ENCODE peak calls at places on chromosomes 4 and X, in ten cellular contexts. A is adrenal gland, H is psoas muscle, R is Peyer's patch, E is dorsolateral prefrontal cortex, B is right lobe of liver, C is PC-3, G is left lung, P is colonic mucosa, J is lower lobe of right lung. Z is an unnamed sample.

GRCh38 chr4:38365261-38365660 is 298.7 kb upstream of the KLF3 start:
- DNase-seq in A (no peak), C (no peak), H (no peak), B (no peak), E (no peak), G (no peak), R (no peak), P (no peak), J (no peak), Z (no peak)

GRCh38 chr4:152255437-152255836 is 280.5 kb downstream of the FBXW7 start:
- DNase-seq in C (peak; percentile 51), B (no peak), A (no peak), J (no peak), G (no peak), P (no peak), H (no peak), R (peak; percentile 20), E (no peak), Z (peak; percentile 63)

GRCh38 chr4:10018818-10019438 is 2.4 kb downstream of the SLC2A9 start:
- DNase-seq in C (peak; percentile 88), J (peak; percentile 98), B (peak; percentile 91), A (peak; percentile 99), E (peak; percentile 93), P (peak; percentile 96), H (peak; percentile 98), R (peak; percentile 87), G (peak; percentile 99), Z (peak; percentile 90)

GRCh38 chr4:30600246-30600645 is 119.9 kb upstream of the PCDH7 start:
- DNase-seq in A (no peak), B (no peak), C (peak; percentile 6), R (no peak), G (no peak), E (no peak), H (no peak), J (no peak), P (no peak), Z (no peak)

GRCh38 chrX:110373310-110373709 is 14.7 kb downstream of the RTL9 start:
- DNase-seq in G (no peak), B (no peak), A (no peak), H (no peak), J (no peak), C (no peak), P (no peak), E (no peak), R (no peak), Z (no peak)

GRCh38 chrX:153669174-153669890 is 4.3 kb downstream of the PNCK start:
- DNase-seq in P (no peak), G (peak; percentile 76), B (no peak), A (peak; percentile 20), H (no peak), R (peak; percentile 19), C (peak; percentile 22), J (no peak), E (no peak), Z (peak; percentile 32)

GRCh38 chr4:6422105-6422504 is 50.3 kb downstream of the PPP2R2C start:
- DNase-seq in R (no peak), C (no peak), A (no peak), H (no peak), B (no peak), E (no peak), J (no peak), G (peak; percentile 70), P (no peak), Z (no peak)

GRCh38 chrX:118770133-118770760 is 42.8 kb downstream of the IL13RA1 start:
- DNase-seq in E (no peak), H (no peak), P (no peak), G (peak; percentile 24), C (no peak), B (no peak), R (no peak), J (no peak), A (no peak), Z (no peak)

GRCh38 chr4:101081695-101082369 is 265.5 kb downstream of the PPP3CA start:
- DNase-seq in G (no peak), B (peak; percentile 51), A (no peak), C (no peak), P (no peak), R (no peak), J (no peak), E (no peak), H (no peak), Z (no peak)

GRCh38 chr4:24850669-24851068 is 55.3 kb downstream of the SOD3 start:
- DNase-seq in R (no peak), B (no peak), H (no peak), C (peak; percentile 77), P (no peak), J (no peak), E (no peak), G (no peak), A (no peak), Z (no peak)

GRCh38 chrX:86348669-86349068 is 200.4 kb downstream of the DACH2 start:
- DNase-seq in E (no peak), R (no peak), P (no peak), H (no peak), J (no peak), A (no peak), B (no peak), C (no peak), G (no peak), Z (no peak)

GRCh38 chr4:37758226-37758625 is 68.3 kb upstream of the PGM2 start:
- DNase-seq in J (no peak), C (no peak), P (no peak), B (peak; percentile 52), E (no peak), A (no peak), R (no peak), G (no peak), H (no peak), Z (no peak)

GRCh38 chr4:3213661-3214250 is 35.2 kb upstream of the MSANTD1 start:
- DNase-seq in B (no peak), P (no peak), J (peak; percentile 5), A (no peak), H (peak; percentile 39), E (no peak), R (no peak), C (no peak), G (peak; percentile 36), Z (no peak)

DNA sequence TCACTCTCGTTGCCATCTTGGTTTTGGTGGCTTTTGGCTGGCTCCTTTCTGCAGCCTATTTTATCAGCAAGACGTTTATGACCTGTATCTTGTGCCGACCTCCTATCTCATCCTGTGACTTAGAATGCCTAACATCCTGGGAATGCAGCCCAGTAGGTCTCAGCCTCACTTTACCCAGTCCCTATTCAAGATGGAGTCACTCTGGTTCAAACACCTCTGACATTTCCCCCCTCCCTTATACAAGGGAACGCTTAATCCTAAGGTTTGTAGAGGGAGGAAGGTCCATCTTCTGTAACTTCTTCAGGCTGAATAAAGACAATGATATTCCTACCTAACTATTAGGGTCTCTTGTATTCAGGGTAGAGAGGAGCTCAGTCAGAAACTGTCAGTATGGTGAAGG is 79.3 kb upstream of the SPANXB1 start:
- DNase-seq in P (no peak), R (no peak), C (no peak), E (no peak), J (no peak), B (no peak), A (no peak), G (no peak), H (no peak), Z (no peak)
- H3K27ac ChIP-seq in P (no peak overlapping the region), R (no peak overlapping the region), C (no peak overlapping the region), E (no peak overlapping the region), J (no peak overlapping the region), B (no peak overlapping the region), A (no peak overlapping the region), G (no peak overlapping the region), H (no peak overlapping the region), Z (no peak overlapping the region)

GRCh38 chr4:162921178-162921785 is 245.4 kb downstream of the NAF1 start:
- DNase-seq in J (no peak), C (no peak), P (no peak), R (no peak), G (peak; percentile 28), E (no peak), A (no peak), B (no peak), H (no peak), Z (no peak)

GRCh38 chr4:162920649-162921048 is 246.0 kb downstream of the NAF1 start:
- DNase-seq in R (no peak), G (no peak), P (no peak), H (no peak), E (no peak), B (no peak), J (no peak), C (no peak), A (no peak), Z (no peak)
- H3K4me3 ChIP-seq in R (no peak overlapping the region), G (no peak overlapping the region), P (no peak overlapping the region), H (no peak overlapping the region), E (no peak overlapping the region), B (no peak overlapping the region), J (no peak overlapping the region), C (no peak overlapping the region), A (no peak overlapping the region), Z (no peak overlapping the region)

GRCh38 chr4:169014581-169014980 is 4.5 kb upstream of the CBR4 start:
- DNase-seq in J (no peak), H (no peak), A (no peak), E (no peak), R (no peak), P (no peak), C (peak; percentile 85), B (no peak), G (no peak), Z (no peak)
- H3K27ac ChIP-seq in J (no peak overlapping the region), H (no peak overlapping the region), A (no peak overlapping the region), E (no peak overlapping the region), R (no peak overlapping the region), P (no peak overlapping the region), C (peak overlapping the region; percentile 89), B (no peak overlapping the region), G (no peak overlapping the region), Z (no peak overlapping the region)

DNA sequence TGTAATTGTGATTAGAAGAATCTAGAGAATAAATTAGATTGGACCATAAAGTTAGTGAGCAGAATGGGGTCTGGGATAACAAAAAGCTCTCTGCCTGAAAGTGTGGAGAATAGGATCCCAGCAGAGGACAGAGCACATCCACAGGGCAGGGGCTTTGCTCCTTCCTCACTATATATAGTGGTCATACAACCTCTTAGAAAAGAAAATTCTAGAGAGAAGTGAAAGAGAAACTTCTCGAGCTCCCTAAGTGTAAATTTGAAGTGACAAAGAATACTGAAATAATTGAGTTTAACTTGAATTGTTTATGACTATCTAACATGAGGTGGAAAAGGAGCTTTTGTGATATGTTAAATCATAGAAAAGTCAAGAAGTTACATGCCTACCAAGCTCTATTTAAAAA is 14.9 kb downstream of the ADAM29 start:
- DNase-seq in B (no peak), H (no peak), G (no peak), P (no peak), A (no peak), R (no peak), J (no peak), C (no peak), E (no peak), Z (no peak)
- H3K4me3 ChIP-seq in B (no peak overlapping the region), H (no peak overlapping the region), G (no peak overlapping the region), P (no peak overlapping the region), A (no peak overlapping the region), R (no peak overlapping the region), J (no peak overlapping the region), C (no peak overlapping the region), E (no peak overlapping the region), Z (no peak overlapping the region)